ENCODE peak calls at places on chromosome 1, in seven cellular contexts. M is COR-L47, L is myocyte, O is NCI-H1105, Y is uterus, D is esophagus squamous epithelium, S is KBM-7. G is an unnamed sample.

GRCh38 chr1:158961178-158961577 is 29.8 kb downstream of the PYHIN1 start:
- DNase-seq in M (no peak), S (no peak), Y (no peak), D (no peak), O (no peak), L (no peak), G (no peak)

GRCh38 chr1:35324486-35324885 is 56.0 kb downstream of the ZMYM4 start:
- DNase-seq in D (no peak), Y (no peak), M (no peak), L (peak; percentile 8), S (no peak), O (no peak), G (no peak)

GRCh38 chr1:92838519-92838918 is 6.7 kb downstream of the RPL5 start:
- DNase-seq in L (no peak), O (no peak), Y (no peak), S (no peak), D (no peak), M (no peak), G (no peak)

GRCh38 chr1:7610936-7611335 is 160.2 kb upstream of the VAMP3 start:
- DNase-seq in M (no peak), S (no peak), L (no peak), D (no peak), Y (no peak), O (no peak), G (no peak)

GRCh38 chr1:33379631-33380354 is 51.1 kb downstream of the PHC2 start:
- DNase-seq in M (no peak), O (no peak), S (no peak), Y (no peak), D (no peak), L (no peak), G (no peak)

GRCh38 chr1:167409183-167409582 is 109.1 kb downstream of the CD247 start:
- DNase-seq in L (no peak), M (no peak), S (peak; percentile 14), D (no peak), Y (no peak), O (no peak), G (no peak)

GRCh38 chr1:6075747-6076146 is 30.1 kb downstream of the KCNAB2 start:
- DNase-seq in O (no peak), Y (no peak), D (no peak), M (no peak), L (no peak), S (peak; percentile 27), G (no peak)

GRCh38 chr1:245277276-245277675 is 122.5 kb downstream of the KIF26B start:
- DNase-seq in Y (no peak), M (no peak), D (no peak), L (no peak), S (peak; percentile 30), O (no peak), G (peak; percentile 68)

GRCh38 chr1:1359668-1360468 is 1.5 kb upstream of the MXRA8 start:
- DNase-seq in M (no peak), L (peak; percentile 74), D (no peak), O (no peak), Y (peak; percentile 75), S (no peak), G (no peak)

GRCh38 chr1:96550014-96550413 is 171.6 kb upstream of the PTBP2 start:
- DNase-seq in M (no peak), D (no peak), O (no peak), L (no peak), Y (no peak), S (no peak), G (no peak)

GRCh38 chr1:57637155-57637554 is 213.3 kb upstream of the DAB1 start:
- DNase-seq in L (no peak), O (no peak), M (no peak), D (no peak), S (no peak), Y (no peak), G (no peak)

GRCh38 chr1:6646499-6647148 is 22.0 kb downstream of the THAP3 start:
- DNase-seq in L (peak; percentile 60), O (peak; percentile 11), D (no peak), M (peak; percentile 51), Y (no peak), S (peak; percentile 55), G (peak; percentile 5)

GRCh38 chr1:64343105-64343960 is 126.6 kb upstream of the CACHD1 start:
- DNase-seq in S (no peak), D (no peak), L (no peak), Y (no peak), M (peak; percentile 76), O (peak; percentile 7), G (peak; percentile 83)

GRCh38 chr1:108712605-108713150 is at the start of gene FNDC7:
- DNase-seq in O (no peak), Y (no peak), M (no peak), L (no peak), D (no peak), S (no peak), G (peak; percentile 55)

GRCh38 chr1:8456306-8456912 is 138.5 kb downstream of the SLC45A1 start:
- DNase-seq in O (no peak), L (peak; percentile 79), M (no peak), Y (no peak), S (no peak), D (no peak), G (no peak)